ENCODE peak calls at places on chromosomes 6 and 20, in nine cellular contexts. H is brain microvascular endothelial cell, R is GM10248, D is tibial nerve, M is natural killer cell, C is mammary epithelial cell, V is cardiac fibroblast, N is breast epithelium, U is prostate gland. Z is an unnamed sample.

GRCh38 chr20:47295921-47296426 is 60.5 kb downstream of the ZMYND8 start:
- DNase-seq in H (no peak), R (no peak), D (no peak), M (no peak), C (peak; percentile 24), V (peak; percentile 58), N (peak; percentile 66), U (no peak), Z (no peak)

GRCh38 chr6:127030841-127031240 is 87.6 kb upstream of the RSPO3 start:
- DNase-seq in H (no peak), R (no peak), D (no peak), M (no peak), C (no peak), V (no peak), N (no peak), U (no peak), Z (no peak)

GRCh38 chr6:137661601-137662000 is 167.4 kb upstream of the OLIG3 start:
- DNase-seq in H (no peak), R (no peak), D (peak; percentile 16), M (no peak), C (peak; percentile 16), V (peak; percentile 56), N (no peak), U (no peak), Z (no peak)

GRCh38 chr6:13373488-13373886 is 45.1 kb upstream of the TBC1D7 start:
- DNase-seq in H (no peak), R (no peak), D (no peak), M (no peak), C (no peak), V (peak; percentile 52), N (no peak), U (no peak), Z (no peak)

GRCh38 chr6:170207586-170207985 is 83.3 kb downstream of the DLL1 start:
- DNase-seq in H (no peak), R (no peak), D (no peak), M (no peak), C (no peak), V (no peak), N (peak; percentile 10), U (peak; percentile 2), Z (peak; percentile 16)

GRCh38 chr6:53910834-53911233 is 116.0 kb downstream of the LRRC1 start:
- DNase-seq in H (no peak), R (no peak), D (no peak), M (no peak), C (no peak), V (peak; percentile 70), N (no peak), U (no peak), Z (no peak)

GRCh38 chr20:19932170-19932667 is 84.9 kb upstream of the NAA20 start:
- DNase-seq in H (peak; percentile 67), R (no peak), D (no peak), M (no peak), C (peak; percentile 64), V (peak; percentile 97), N (no peak), U (no peak), Z (no peak)

GRCh38 chr6:93644611-93645010 is 225.3 kb upstream of the EPHA7 start:
- DNase-seq in H (no peak), R (no peak), D (no peak), M (no peak), C (no peak), V (peak; percentile 2), N (no peak), U (no peak), Z (no peak)

GRCh38 chr20:1838479-1839279 is 56.5 kb upstream of the SIRPA start:
- DNase-seq in H (no peak), R (no peak), D (no peak), M (no peak), C (no peak), V (no peak), N (no peak), U (no peak), Z (no peak)

GRCh38 chr6:76275746-76276145 is 203.3 kb upstream of the IMPG1 start:
- DNase-seq in H (no peak), R (no peak), D (no peak), M (no peak), C (no peak), V (no peak), N (no peak), U (no peak), Z (no peak)

GRCh38 chr6:28393912-28394662 is 5.5 kb downstream of the ZSCAN12 start:
- DNase-seq in H (peak; percentile 7), R (no peak), D (no peak), M (no peak), C (no peak), V (peak; percentile 33), N (no peak), U (no peak), Z (no peak)

GRCh38 chr6:87183687-87184086 is 28.3 kb downstream of the ZNF292 start:
- DNase-seq in H (peak; percentile 66), R (no peak), D (no peak), M (no peak), C (peak; percentile 30), V (peak; percentile 37), N (no peak), U (no peak), Z (no peak)

GRCh38 chr6:17305219-17306001 is 24.2 kb downstream of the RBM24 start:
- DNase-seq in H (peak; percentile 38), R (no peak), D (no peak), M (no peak), C (no peak), V (peak; percentile 45), N (no peak), U (no peak), Z (no peak)

GRCh38 chr6:4581468-4582420 is 194.5 kb upstream of the CDYL start:
- DNase-seq in H (peak; percentile 88), R (no peak), D (no peak), M (no peak), C (no peak), V (peak; percentile 96), N (no peak), U (no peak), Z (no peak)

GRCh38 chr6:68639211-68639610 is 4.1 kb downstream of the ADGRB3 start:
- DNase-seq in H (no peak), R (no peak), D (no peak), M (no peak), C (no peak), V (no peak), N (no peak), U (no peak), Z (no peak)

GRCh38 chr6:134147033-134147533 is 94.7 kb upstream of the SLC2A12 start:
- DNase-seq in H (no peak), R (no peak), D (no peak), M (no peak), C (no peak), V (no peak), N (no peak), U (no peak), Z (no peak)

GRCh38 chr6:105598264-105598663 is 195.4 kb upstream of the PREP start:
- DNase-seq in H (no peak), R (no peak), D (no peak), M (no peak), C (no peak), V (no peak), N (no peak), U (no peak), Z (no peak)

GRCh38 chr6:105594821-105595220 is 191.9 kb upstream of the PREP start:
- DNase-seq in H (no peak), R (no peak), D (no peak), M (no peak), C (peak; percentile 30), V (no peak), N (no peak), U (no peak), Z (no peak)

GRCh38 chr6:105595829-105596228 is 192.9 kb upstream of the PREP start:
- DNase-seq in H (no peak), R (no peak), D (no peak), M (no peak), C (no peak), V (no peak), N (no peak), U (no peak), Z (no peak)

GRCh38 chr6:105594272-105594671 is 191.4 kb upstream of the PREP start:
- DNase-seq in H (no peak), R (no peak), D (no peak), M (no peak), C (no peak), V (no peak), N (no peak), U (peak; percentile 13), Z (no peak)

DNA sequence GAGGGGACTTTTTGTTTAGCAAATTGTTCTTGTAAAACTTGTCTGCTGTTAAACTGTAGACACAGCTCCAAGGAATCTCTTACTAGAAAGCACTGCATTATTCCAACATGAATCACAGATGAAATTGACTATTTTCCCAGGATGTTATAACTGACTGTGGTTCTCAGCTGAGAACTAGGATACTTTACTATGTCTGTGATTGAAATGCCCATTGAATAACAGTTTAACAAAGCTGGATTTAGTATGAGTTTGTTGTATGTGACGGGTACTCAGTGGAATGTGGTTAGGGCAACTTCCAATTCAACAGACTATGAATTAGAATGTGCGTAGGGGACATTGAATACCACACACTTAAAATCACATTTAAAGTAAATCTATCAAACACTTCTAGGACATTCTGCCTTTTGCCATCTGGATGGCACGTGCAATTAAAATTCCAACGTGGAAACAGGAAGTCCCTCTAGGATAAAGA is 193.4 kb upstream of the PREP start:
- DNase-seq in H (peak; percentile 83), R (no peak), D (no peak), M (no peak), C (peak; percentile 98), V (peak; percentile 82), N (no peak), U (no peak), Z (no peak)
- TF ChIP-seq CTCF in H (no peak), R (no peak), D (no peak), M (no peak), C (no peak), V (no peak), N (no peak), U (no peak), Z (no peak)

DNA sequence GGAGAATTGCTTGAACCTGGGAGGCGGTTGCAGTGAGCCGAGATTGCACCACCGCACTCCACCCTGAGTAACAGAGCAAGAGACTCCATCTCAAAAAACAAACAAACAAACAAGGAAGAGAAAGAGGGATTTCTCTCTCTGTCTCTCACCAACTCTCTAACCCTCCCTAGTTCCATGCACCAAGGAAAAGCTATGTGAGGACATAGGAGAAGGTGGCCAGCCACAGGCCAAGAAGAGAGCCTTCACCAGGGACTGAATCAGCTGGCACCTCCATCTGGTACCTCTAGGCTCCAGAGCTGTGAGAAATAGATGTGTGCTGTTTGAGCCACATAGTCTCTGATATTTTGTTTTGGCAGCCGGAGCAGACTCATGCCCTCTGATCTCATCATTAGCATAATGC is 9.0 kb upstream of the FAM110A start:
- DNase-seq in H (no peak), R (no peak), D (no peak), M (no peak), C (no peak), V (no peak), N (no peak), U (no peak), Z (no peak)
- TF ChIP-seq CTCF in H (no peak), R (no peak), D (no peak), M (no peak), C (no peak), V (no peak), N (no peak), U (no peak), Z (no peak)

GRCh38 chr6:154705471-154706113 is 27.6 kb upstream of the SCAF8 start:
- DNase-seq in H (no peak), R (no peak), D (no peak), M (no peak), C (no peak), V (peak; percentile 40), N (no peak), U (no peak), Z (no peak)
- TF ChIP-seq CTCF in H (peak; percentile 10), R (no peak), D (no peak), M (peak; percentile 32), C (peak; percentile 17), V (no peak), N (no peak), U (no peak), Z (no peak)

GRCh38 chr20:38604873-38605303 is 3.3 kb downstream of the ARHGAP40 start:
- DNase-seq in H (peak; percentile 32), R (no peak), D (no peak), M (no peak), C (peak; percentile 93), V (peak; percentile 15), N (peak; percentile 63), U (peak; percentile 89), Z (no peak)
- TF ChIP-seq CTCF in H (no peak), R (no peak), D (no peak), M (no peak), C (no peak), V (no peak), N (no peak), U (no peak), Z (no peak)